ENCODE peak calls at places on chromosomes 4 and X, in six cellular contexts. H is thoracic aorta, F is choroid plexus epithelial cell, Q is fibroblast of the aortic adventitia, G is AG04450, J is astrocyte of the spinal cord. E is an unnamed sample.

GRCh38 chr4:95417531-95417930 is 131.2 kb downstream of the UNC5C start:
- DNase-seq in H (no peak), F (no peak), Q (no peak), G (no peak), J (no peak), E (no peak)

GRCh38 chr4:14428125-14428524 is 574.2 kb upstream of the CPEB2 start:
- DNase-seq in H (no peak), F (no peak), Q (peak; percentile 26), G (no peak), J (no peak), E (no peak)

GRCh38 chrX:97860206-97860605 is 976.5 kb downstream of the RPA4 start:
- DNase-seq in H (no peak), F (peak; percentile 6), Q (no peak), G (peak; percentile 29), J (peak; percentile 32), E (no peak)

GRCh38 chr4:110680217-110680616 is 57.3 kb upstream of the PITX2 start:
- DNase-seq in H (no peak), F (no peak), Q (no peak), G (no peak), J (no peak), E (no peak)

GRCh38 chr4:28341784-28342183 is 1481.1 kb downstream of the STIM2 start:
- DNase-seq in H (no peak), F (no peak), Q (no peak), G (no peak), J (no peak), E (no peak)

GRCh38 chr4:184384056-184384809 is 90.1 kb downstream of the IRF2 start:
- DNase-seq in H (no peak), F (peak; percentile 99), Q (peak; percentile 98), G (peak; percentile 86), J (peak; percentile 93), E (peak; percentile 48)

GRCh38 chr4:112321768-112322684 is 24.9 kb downstream of the ALPK1 start:
- DNase-seq in H (peak; percentile 16), F (peak; percentile 75), Q (peak; percentile 69), G (no peak), J (peak; percentile 65), E (peak; percentile 58)

GRCh38 chr4:102778720-102779119 is 18.0 kb upstream of the MANBA start:
- DNase-seq in H (no peak), F (no peak), Q (no peak), G (no peak), J (no peak), E (no peak)

GRCh38 chr4:185019451-185020292 is 1.4 kb downstream of the HELT start:
- DNase-seq in H (no peak), F (no peak), Q (no peak), G (no peak), J (no peak), E (no peak)

GRCh38 chr4:168995537-168996295 is 14.3 kb downstream of the CBR4 start:
- DNase-seq in H (no peak), F (peak; percentile 46), Q (peak; percentile 51), G (no peak), J (peak; percentile 17), E (no peak)

GRCh38 chr4:69322055-69322454 is 41.8 kb downstream of the UGT2B28 start:
- DNase-seq in H (no peak), F (peak; percentile 66), Q (peak; percentile 22), G (no peak), J (peak; percentile 33), E (no peak)

GRCh38 chr4:683982-684571 is 4.9 kb downstream of the SLC49A3 start:
- DNase-seq in H (no peak), F (peak; percentile 82), Q (peak; percentile 68), G (no peak), J (peak; percentile 57), E (peak; percentile 75)

GRCh38 chrX:132505116-132505515 is 16.3 kb upstream of the MBNL3 start:
- DNase-seq in H (no peak), F (peak; percentile 25), Q (peak; percentile 44), G (no peak), J (peak; percentile 5), E (no peak)

GRCh38 chr4:55568905-55569504 is 22.3 kb upstream of the CLOCK start:
- DNase-seq in H (no peak), F (no peak), Q (no peak), G (no peak), J (no peak), E (no peak)
- TF ChIP-seq CTCF in H (no peak), F (no peak), Q (no peak), G (no peak), J (no peak), E (no peak)

GRCh38 chrX:147602297-147602696 is 309.4 kb upstream of the FMR1 start:
- DNase-seq in H (no peak), F (no peak), Q (no peak), G (no peak), J (no peak), E (no peak)
- TF ChIP-seq CTCF in H (no peak), F (no peak), Q (no peak), G (no peak), J (no peak), E (no peak)

GRCh38 chrX:72021975-72022374 is 109.7 kb downstream of the RTL5 start:
- DNase-seq in H (no peak), F (peak; percentile 41), Q (no peak), G (no peak), J (no peak), E (no peak)
- TF ChIP-seq CTCF in H (no peak), F (peak; percentile 60), Q (peak; percentile 52), G (peak; percentile 33), J (peak; percentile 61), E (peak; percentile 29)

GRCh38 chr4:33200377-33200776 is 2480.2 kb downstream of the PCDH7 start:
- DNase-seq in H (no peak), F (no peak), Q (peak; percentile 5), G (no peak), J (no peak), E (no peak)
- TF ChIP-seq CTCF in H (no peak), F (no peak), Q (no peak), G (no peak), J (no peak), E (no peak)

GRCh38 chr4:166153539-166153938 is 280.5 kb downstream of the TLL1 start:
- DNase-seq in H (no peak), F (peak; percentile 26), Q (peak; percentile 88), G (no peak), J (no peak), E (no peak)
- TF ChIP-seq CTCF in H (no peak), F (no peak), Q (no peak), G (no peak), J (no peak), E (no peak)